ENCODE peak calls at places on chromosomes 3 and 15, in eight cellular contexts. I, M, L, Y, E, S, V and C are unnamed samples.

GRCh38 chr15:65521355-65521754 is 3.9 kb upstream of the DPP8 start:
- DNase-seq in I (no peak), M (no peak), L (no peak), Y (no peak), E (no peak), S (no peak), V (no peak), C (no peak)

GRCh38 chr3:64150527-64151238 is 74.6 kb downstream of the PRICKLE2 start:
- DNase-seq in I (no peak), M (no peak), L (peak), Y (no peak), E (no peak), S (no peak), V (no peak), C (peak)

GRCh38 chr3:71176366-71176765 is 407.2 kb downstream of the FOXP1 start:
- DNase-seq in I (peak), M (no peak), L (no peak), Y (no peak), E (no peak), S (no peak), V (no peak), C (no peak)

GRCh38 chr3:48286308-48286707 is 45.4 kb downstream of the ZNF589 start:
- DNase-seq in I (no peak), M (no peak), L (no peak), Y (no peak), E (no peak), S (no peak), V (no peak), C (no peak)

GRCh38 chr3:51945926-51946500 is 3.9 kb downstream of the PARP3 start:
- DNase-seq in I (no peak), M (no peak), L (no peak), Y (no peak), E (no peak), S (no peak), V (no peak), C (no peak)

GRCh38 chr3:43729707-43730399 is 39.1 kb downstream of the ABHD5 start:
- DNase-seq in I (no peak), M (no peak), L (no peak), Y (no peak), E (no peak), S (no peak), V (no peak), C (no peak)

GRCh38 chr15:29032229-29032625 is 146.5 kb downstream of the APBA2 start:
- DNase-seq in I (no peak), M (no peak), L (no peak), Y (no peak), E (no peak), S (no peak), V (no peak), C (no peak)

GRCh38 chr3:50010959-50011358 is 71.0 kb downstream of the RBM6 start:
- DNase-seq in I (no peak), M (no peak), L (peak), Y (no peak), E (no peak), S (no peak), V (no peak), C (peak)

GRCh38 chr3:107884719-107885460 is 205.9 kb downstream of the CD47 start:
- DNase-seq in I (peak), M (no peak), L (peak), Y (no peak), E (no peak), S (no peak), V (no peak), C (peak)

GRCh38 chr15:48144889-48145288 is 24.1 kb downstream of the SLC24A5 start:
- DNase-seq in I (no peak), M (no peak), L (peak), Y (peak), E (no peak), S (peak), V (peak), C (no peak)

GRCh38 chr15:90184786-90185704 is 16.1 kb upstream of the SEMA4B start:
- DNase-seq in I (peak), M (peak), L (peak), Y (peak), E (peak), S (peak), V (peak), C (no peak)

GRCh38 chr3:134300520-134300919 is 49.9 kb upstream of the RYK start:
- DNase-seq in I (peak), M (no peak), L (peak), Y (no peak), E (no peak), S (no peak), V (no peak), C (no peak)

GRCh38 chr3:165919284-165919683 is 82.1 kb upstream of the BCHE start:
- DNase-seq in I (no peak), M (no peak), L (no peak), Y (no peak), E (no peak), S (no peak), V (no peak), C (no peak)

GRCh38 chr3:146189519-146190173 is 28.7 kb upstream of the PLOD2 start:
- DNase-seq in I (peak), M (no peak), L (peak), Y (peak), E (peak), S (peak), V (no peak), C (peak)

GRCh38 chr3:7640787-7641186 is 779.9 kb downstream of the GRM7 start:
- DNase-seq in I (no peak), M (no peak), L (no peak), Y (no peak), E (no peak), S (no peak), V (no peak), C (no peak)

DNA sequence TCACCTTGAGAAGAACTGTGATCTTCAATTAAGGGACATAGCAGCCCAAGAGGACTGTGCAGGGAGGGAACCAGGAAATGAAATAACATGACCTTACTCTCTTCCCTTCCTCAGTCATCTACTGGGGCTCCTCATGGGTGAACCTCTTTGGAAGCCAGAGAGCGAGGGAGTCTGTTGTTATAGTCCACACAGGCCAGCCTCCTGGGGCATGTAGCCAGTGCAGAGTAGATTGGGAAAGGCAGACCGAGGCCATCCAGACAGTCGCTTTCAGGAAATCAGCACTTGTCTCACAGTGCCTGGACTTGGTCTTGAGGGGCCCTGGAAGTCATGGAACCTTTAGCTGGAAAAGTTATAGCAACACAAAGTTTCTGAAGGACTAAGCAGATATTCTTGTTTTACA is 6.1 kb downstream of the CRTAP start:
- DNase-seq in I (no peak), M (no peak), L (no peak), Y (no peak), E (no peak), S (no peak), V (no peak), C (no peak)
- TF ChIP-seq CTCF in I (no peak), M (no peak), L (no peak), Y (no peak), E (no peak), S (no peak), V (no peak), C (no peak)

GRCh38 chr3:77536038-77536775 is 496.3 kb downstream of the ROBO2 start:
- DNase-seq in I (peak), M (no peak), L (no peak), Y (no peak), E (no peak), S (no peak), V (no peak), C (no peak)
- TF ChIP-seq CTCF in I (peak), M (no peak), L (no peak), Y (no peak), E (no peak), S (no peak), V (no peak), C (no peak)

GRCh38 chr3:168511428-168512014 is 415.8 kb upstream of the GOLIM4 start:
- DNase-seq in I (peak), M (no peak), L (peak), Y (no peak), E (peak), S (peak), V (peak), C (peak)
- TF ChIP-seq CTCF in I (peak), M (no peak), L (peak), Y (peak), E (peak), S (peak), V (peak), C (peak)

GRCh38 chr3:182618085-182618732 is 175.1 kb upstream of the ATP11B start:
- DNase-seq in I (peak), M (no peak), L (no peak), Y (no peak), E (no peak), S (peak), V (no peak), C (no peak)
- TF ChIP-seq CTCF in I (peak), M (no peak), L (no peak), Y (peak), E (peak), S (peak), V (peak), C (peak)